ENCODE peak calls at places on chromosomes 4 and X, in seven cellular contexts. G is AG04449; M is AG09309; L is C1 segment of cervical spinal cord; C is activated CD4-positive, alpha-beta T cell treated with anti-CD3 and anti-CD28 coated beads, Interleukin-2, amount 50 U/mL, for 24 hours; R is activated naive CD8-positive, alpha-beta T cell treated with anti-CD3 and anti-CD28 coated beads, Interleukin-2, amount 50 U/mL, for 16 hours; P is AG20443. Y is an unnamed sample.

GRCh38 chr4:3407930-3408792 is 33.6 kb upstream of the HGFAC start:
- DNase-seq in C (no peak), R (no peak), M (no peak), P (no peak), L (no peak), G (no peak), Y (no peak)

GRCh38 chr4:53608649-53609048 is 17.4 kb upstream of the LNX1 start:
- DNase-seq in G (no peak), M (no peak), L (no peak), P (no peak), C (no peak), R (no peak), Y (no peak)

GRCh38 chr4:108152980-108153379 is 15.8 kb downstream of the LEF1 start:
- DNase-seq in M (no peak), R (no peak), P (no peak), G (no peak), L (no peak), C (no peak), Y (no peak)

GRCh38 chrX:65644621-65645287 is 22.7 kb upstream of the MSN start:
- DNase-seq in M (peak; percentile 46), C (no peak), P (peak; percentile 90), L (peak; percentile 32), G (peak; percentile 44), R (no peak), Y (no peak)

GRCh38 chr4:94428884-94429283 is 22.9 kb upstream of the PDLIM5 start:
- DNase-seq in P (no peak), M (no peak), C (no peak), R (no peak), G (no peak), L (no peak), Y (no peak)

GRCh38 chr4:7915875-7916242 is 23.8 kb downstream of the AFAP1 start:
- DNase-seq in L (no peak), P (no peak), C (no peak), R (no peak), G (no peak), M (no peak), Y (no peak)

GRCh38 chr4:11005321-11005720 is 320.8 kb upstream of the CLNK start:
- DNase-seq in P (no peak), C (no peak), M (no peak), R (no peak), G (no peak), L (no peak), Y (no peak)

GRCh38 chrX:45743081-45743533 is 542.4 kb upstream of the DIPK2B start:
- DNase-seq in R (no peak), L (no peak), M (no peak), P (peak; percentile 28), G (no peak), C (no peak), Y (no peak)

GRCh38 chrX:10381218-10381617 is 224.4 kb downstream of the CLCN4 start:
- DNase-seq in P (no peak), L (no peak), G (no peak), C (no peak), R (no peak), M (no peak), Y (no peak)

GRCh38 chr4:51932261-51932660 is 87.9 kb downstream of the LRRC66 start:
- DNase-seq in G (peak; percentile 54), L (no peak), R (no peak), M (peak; percentile 81), P (peak; percentile 79), C (no peak), Y (no peak)

GRCh38 chr4:177119021-177119461 is 190.6 kb upstream of the NEIL3 start:
- DNase-seq in L (no peak), G (no peak), C (no peak), R (no peak), M (peak; percentile 55), P (peak; percentile 12), Y (no peak)

GRCh38 chrX:97021680-97022079 is 138.0 kb downstream of the RPA4 start:
- DNase-seq in L (no peak), M (no peak), R (no peak), C (no peak), P (no peak), G (no peak), Y (no peak)